ENCODE peak calls at places on chromosomes 5 and 9, in nine cellular contexts. One of them, this sample, is unnamed.
A peak's percentile ranks its signal among the peaks of the same experiment; 100 is the strongest.

GRCh38 chr9:86773437-86773836 is 173.9 kb downstream of the GAS1 start:
- DNase-seq in heart left ventricle: no peak
- DNase-seq in psoas muscle: no peak
- DNase-seq in mucosa of descending colon: no peak
- DNase-seq in heart right ventricle: no peak
- DNase-seq in left ventricle myocardium inferior: no peak
- DNase-seq in foreskin fibroblast: no peak
- DNase-seq in ovary: no peak
- DNase-seq in brain microvascular endothelial cell: no peak
- DNase-seq in this sample: no peak

GRCh38 chr5:139640432-139641115 is 7.6 kb upstream of the CXXC5 start:
- DNase-seq in heart left ventricle: peak; percentile 18
- DNase-seq in psoas muscle: peak; percentile 56
- DNase-seq in mucosa of descending colon: peak; percentile 50
- DNase-seq in heart right ventricle: no peak
- DNase-seq in left ventricle myocardium inferior: no peak
- DNase-seq in foreskin fibroblast: no peak
- DNase-seq in ovary: no peak
- DNase-seq in brain microvascular endothelial cell: no peak
- DNase-seq in this sample: no peak

GRCh38 chr9:108074900-108075299 is 585.3 kb upstream of the KLF4 start:
- DNase-seq in heart left ventricle: no peak
- DNase-seq in psoas muscle: no peak
- DNase-seq in mucosa of descending colon: no peak
- DNase-seq in heart right ventricle: no peak
- DNase-seq in left ventricle myocardium inferior: no peak
- DNase-seq in foreskin fibroblast: no peak
- DNase-seq in ovary: no peak
- DNase-seq in brain microvascular endothelial cell: no peak
- DNase-seq in this sample: no peak

GRCh38 chr9:127903557-127904475 is 4.4 kb upstream of the ST6GALNAC6 start:
- DNase-seq in heart left ventricle: peak; percentile 88
- DNase-seq in psoas muscle: peak; percentile 68
- DNase-seq in mucosa of descending colon: peak; percentile 96
- DNase-seq in heart right ventricle: peak; percentile 83
- DNase-seq in left ventricle myocardium inferior: peak; percentile 81
- DNase-seq in foreskin fibroblast: no peak
- DNase-seq in ovary: peak; percentile 71
- DNase-seq in brain microvascular endothelial cell: no peak
- DNase-seq in this sample: no peak

GRCh38 chr5:173549644-173550043 is 66.8 kb downstream of the BOD1 start:
- DNase-seq in heart left ventricle: no peak
- DNase-seq in psoas muscle: no peak
- DNase-seq in mucosa of descending colon: no peak
- DNase-seq in heart right ventricle: no peak
- DNase-seq in left ventricle myocardium inferior: no peak
- DNase-seq in foreskin fibroblast: no peak
- DNase-seq in ovary: no peak
- DNase-seq in brain microvascular endothelial cell: no peak
- DNase-seq in this sample: no peak

GRCh38 chr9:136326777-136327312 is 494 bp upstream of the GPSM1 start:
- DNase-seq in heart left ventricle: no peak
- DNase-seq in psoas muscle: no peak
- DNase-seq in mucosa of descending colon: no peak
- DNase-seq in heart right ventricle: no peak
- DNase-seq in left ventricle myocardium inferior: no peak
- DNase-seq in foreskin fibroblast: no peak
- DNase-seq in ovary: no peak
- DNase-seq in brain microvascular endothelial cell: no peak
- DNase-seq in this sample: no peak

GRCh38 chr9:110146371-110146770 is 61.6 kb downstream of the C9orf152 start:
- DNase-seq in heart left ventricle: no peak
- DNase-seq in psoas muscle: no peak
- DNase-seq in mucosa of descending colon: no peak
- DNase-seq in heart right ventricle: no peak
- DNase-seq in left ventricle myocardium inferior: no peak
- DNase-seq in foreskin fibroblast: peak; percentile 56
- DNase-seq in ovary: no peak
- DNase-seq in brain microvascular endothelial cell: no peak
- DNase-seq in this sample: no peak

GRCh38 chr9:131982683-131983239 is 96.9 kb downstream of the MED27 start:
- DNase-seq in heart left ventricle: no peak
- DNase-seq in psoas muscle: no peak
- DNase-seq in mucosa of descending colon: no peak
- DNase-seq in heart right ventricle: no peak
- DNase-seq in left ventricle myocardium inferior: no peak
- DNase-seq in foreskin fibroblast: no peak
- DNase-seq in ovary: no peak
- DNase-seq in brain microvascular endothelial cell: no peak
- DNase-seq in this sample: no peak

GRCh38 chr9:34559616-34560546 is 29.6 kb downstream of the CNTFR start:
- DNase-seq in heart left ventricle: peak; percentile 52
- DNase-seq in psoas muscle: peak; percentile 76
- DNase-seq in mucosa of descending colon: no peak
- DNase-seq in heart right ventricle: peak; percentile 61
- DNase-seq in left ventricle myocardium inferior: peak; percentile 48
- DNase-seq in foreskin fibroblast: peak; percentile 64
- DNase-seq in ovary: no peak
- DNase-seq in brain microvascular endothelial cell: peak; percentile 43
- DNase-seq in this sample: no peak

GRCh38 chr5:32276173-32276853 is 36.4 kb downstream of the MTMR12 start:
- DNase-seq in heart left ventricle: no peak
- DNase-seq in psoas muscle: no peak
- DNase-seq in mucosa of descending colon: no peak
- DNase-seq in heart right ventricle: no peak
- DNase-seq in left ventricle myocardium inferior: no peak
- DNase-seq in foreskin fibroblast: no peak
- DNase-seq in ovary: no peak
- DNase-seq in brain microvascular endothelial cell: no peak
- DNase-seq in this sample: no peak

GRCh38 chr9:136867917-136868316 is 1.8 kb upstream of the EDF1 start:
- DNase-seq in heart left ventricle: no peak
- DNase-seq in psoas muscle: no peak
- DNase-seq in mucosa of descending colon: no peak
- DNase-seq in heart right ventricle: no peak
- DNase-seq in left ventricle myocardium inferior: no peak
- DNase-seq in foreskin fibroblast: no peak
- DNase-seq in ovary: no peak
- DNase-seq in brain microvascular endothelial cell: no peak
- DNase-seq in this sample: no peak

GRCh38 chr5:37833990-37834389 is 5.9 kb downstream of the GDNF start:
- DNase-seq in heart left ventricle: no peak
- DNase-seq in psoas muscle: no peak
- DNase-seq in mucosa of descending colon: no peak
- DNase-seq in heart right ventricle: no peak
- DNase-seq in left ventricle myocardium inferior: no peak
- DNase-seq in foreskin fibroblast: no peak
- DNase-seq in ovary: no peak
- DNase-seq in brain microvascular endothelial cell: no peak
- DNase-seq in this sample: no peak

GRCh38 chr9:93052791-93053540 is 5.5 kb upstream of the SUSD3 start:
- DNase-seq in heart left ventricle: no peak
- DNase-seq in psoas muscle: no peak
- DNase-seq in mucosa of descending colon: peak; percentile 42
- DNase-seq in heart right ventricle: no peak
- DNase-seq in left ventricle myocardium inferior: no peak
- DNase-seq in foreskin fibroblast: no peak
- DNase-seq in ovary: peak; percentile 44
- DNase-seq in brain microvascular endothelial cell: no peak
- DNase-seq in this sample: no peak

DNA sequence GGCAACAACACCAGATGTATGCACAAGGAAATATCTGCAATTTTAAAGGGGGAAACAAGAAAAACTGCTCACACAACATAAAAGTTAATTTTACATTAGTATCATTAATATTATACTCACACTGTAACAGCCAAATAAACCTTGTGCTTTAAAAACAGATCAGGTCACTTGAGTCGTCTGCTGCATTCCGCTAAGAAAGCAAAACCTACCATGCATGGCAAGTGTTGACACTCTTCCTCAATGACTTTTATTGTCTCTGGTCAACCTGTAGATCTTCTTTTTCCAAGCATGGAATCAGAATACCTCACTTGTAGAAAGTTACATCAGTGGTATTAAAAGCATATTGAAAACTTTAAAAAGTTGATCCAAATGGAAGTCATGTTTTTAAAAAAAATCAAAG is 246.1 kb downstream of the BNC2 start:
- DNase-seq in heart left ventricle: no peak
- DNase-seq in psoas muscle: no peak
- DNase-seq in mucosa of descending colon: no peak
- DNase-seq in heart right ventricle: no peak
- DNase-seq in left ventricle myocardium inferior: no peak
- DNase-seq in foreskin fibroblast: no peak
- DNase-seq in ovary: no peak
- DNase-seq in brain microvascular endothelial cell: no peak
- DNase-seq in this sample: no peak
- H3K4me3 ChIP-seq in heart left ventricle: no peak overlapping the region
- H3K4me3 ChIP-seq in psoas muscle: no peak overlapping the region
- H3K4me3 ChIP-seq in mucosa of descending colon: no peak overlapping the region
- H3K4me3 ChIP-seq in heart right ventricle: no peak overlapping the region
- H3K4me3 ChIP-seq in left ventricle myocardium inferior: no peak overlapping the region
- H3K4me3 ChIP-seq in foreskin fibroblast: no peak overlapping the region
- H3K4me3 ChIP-seq in ovary: no peak overlapping the region
- H3K4me3 ChIP-seq in brain microvascular endothelial cell: no peak overlapping the region
- H3K4me3 ChIP-seq in this sample: no peak overlapping the region

GRCh38 chr5:38899936-38900335 is 54.1 kb downstream of the OSMR start:
- DNase-seq in heart left ventricle: no peak
- DNase-seq in psoas muscle: no peak
- DNase-seq in mucosa of descending colon: no peak
- DNase-seq in heart right ventricle: no peak
- DNase-seq in left ventricle myocardium inferior: no peak
- DNase-seq in foreskin fibroblast: no peak
- DNase-seq in ovary: no peak
- DNase-seq in brain microvascular endothelial cell: no peak
- DNase-seq in this sample: no peak
- TF ChIP-seq CTCF in heart left ventricle: no peak
- TF ChIP-seq CTCF in psoas muscle: no peak
- TF ChIP-seq CTCF in mucosa of descending colon: no peak
- TF ChIP-seq CTCF in heart right ventricle: no peak
- TF ChIP-seq CTCF in left ventricle myocardium inferior: no peak
- TF ChIP-seq CTCF in foreskin fibroblast: no peak
- TF ChIP-seq CTCF in ovary: no peak
- TF ChIP-seq CTCF in brain microvascular endothelial cell: no peak
- TF ChIP-seq CTCF in this sample: no peak

GRCh38 chr5:23450187-23450586 is 57.2 kb upstream of the PRDM9 start:
- DNase-seq in heart left ventricle: no peak
- DNase-seq in psoas muscle: no peak
- DNase-seq in mucosa of descending colon: no peak
- DNase-seq in heart right ventricle: no peak
- DNase-seq in left ventricle myocardium inferior: no peak
- DNase-seq in foreskin fibroblast: no peak
- DNase-seq in ovary: no peak
- DNase-seq in brain microvascular endothelial cell: no peak
- DNase-seq in this sample: no peak
- H3K4me3 ChIP-seq in heart left ventricle: no peak overlapping the region
- H3K4me3 ChIP-seq in psoas muscle: no peak overlapping the region
- H3K4me3 ChIP-seq in mucosa of descending colon: no peak overlapping the region
- H3K4me3 ChIP-seq in heart right ventricle: no peak overlapping the region
- H3K4me3 ChIP-seq in left ventricle myocardium inferior: peak overlapping the region; percentile 34
- H3K4me3 ChIP-seq in foreskin fibroblast: no peak overlapping the region
- H3K4me3 ChIP-seq in ovary: no peak overlapping the region
- H3K4me3 ChIP-seq in brain microvascular endothelial cell: no peak overlapping the region
- H3K4me3 ChIP-seq in this sample: no peak overlapping the region

DNA sequence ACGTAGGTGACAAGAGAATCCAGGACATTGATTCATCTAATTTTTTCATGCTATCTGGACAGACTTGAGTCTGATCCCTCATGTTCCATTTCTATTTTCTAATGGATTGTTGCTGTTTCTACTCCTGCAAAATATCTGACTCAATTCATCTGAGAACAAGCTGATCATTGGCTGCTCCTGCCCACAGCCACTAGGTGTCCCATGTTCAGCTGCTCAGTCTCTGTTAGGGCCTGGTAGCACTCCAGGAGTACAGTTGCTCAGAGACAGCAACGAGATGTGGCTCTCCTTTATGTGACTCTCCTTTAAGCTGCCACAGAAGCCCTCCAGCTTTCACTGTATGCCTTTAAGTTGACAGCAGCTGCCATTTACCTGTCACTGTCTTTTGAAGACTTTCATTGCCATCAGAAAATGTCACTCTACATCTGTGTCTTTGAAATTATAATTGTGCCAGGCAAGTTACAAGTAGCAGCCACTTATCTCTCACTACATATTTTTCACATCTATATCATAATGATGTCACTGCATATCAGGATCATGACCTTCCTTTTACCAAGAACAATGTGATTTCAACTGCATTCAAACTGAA is 1944.2 kb upstream of the NUDT12 start:
- DNase-seq in heart left ventricle: no peak
- DNase-seq in psoas muscle: no peak
- DNase-seq in mucosa of descending colon: no peak
- DNase-seq in heart right ventricle: no peak
- DNase-seq in left ventricle myocardium inferior: no peak
- DNase-seq in foreskin fibroblast: no peak
- DNase-seq in ovary: no peak
- DNase-seq in brain microvascular endothelial cell: peak; percentile 63
- DNase-seq in this sample: no peak
- TF ChIP-seq CTCF in heart left ventricle: peak; percentile 28
- TF ChIP-seq CTCF in psoas muscle: no peak
- TF ChIP-seq CTCF in mucosa of descending colon: no peak
- TF ChIP-seq CTCF in heart right ventricle: peak; percentile 7
- TF ChIP-seq CTCF in left ventricle myocardium inferior: no peak
- TF ChIP-seq CTCF in foreskin fibroblast: no peak
- TF ChIP-seq CTCF in ovary: no peak
- TF ChIP-seq CTCF in brain microvascular endothelial cell: peak; percentile 82
- TF ChIP-seq CTCF in this sample: peak; percentile 50

DNA sequence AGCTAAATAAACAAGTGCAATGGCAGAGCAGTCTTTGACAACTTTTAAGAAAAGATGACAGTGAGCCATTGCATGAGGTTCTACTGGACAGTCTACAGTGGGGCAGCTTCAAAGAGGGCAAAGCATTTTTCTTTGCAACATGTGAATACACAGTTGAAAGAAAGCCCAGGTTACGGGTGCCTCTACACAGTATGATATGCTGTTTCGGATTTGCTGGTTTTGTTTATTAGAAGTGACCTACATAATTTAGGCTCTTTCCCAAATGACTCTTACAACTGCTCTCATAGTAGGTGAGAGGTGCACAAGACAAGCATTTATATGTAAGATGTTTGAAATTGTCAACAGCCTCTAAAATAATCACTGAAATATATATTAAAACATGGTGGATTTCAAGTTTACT is 62.4 kb downstream of the MEF2C start:
- DNase-seq in heart left ventricle: no peak
- DNase-seq in psoas muscle: no peak
- DNase-seq in mucosa of descending colon: no peak
- DNase-seq in heart right ventricle: no peak
- DNase-seq in left ventricle myocardium inferior: no peak
- DNase-seq in foreskin fibroblast: no peak
- DNase-seq in ovary: no peak
- DNase-seq in brain microvascular endothelial cell: no peak
- DNase-seq in this sample: no peak
- H3K4me3 ChIP-seq in heart left ventricle: no peak overlapping the region
- H3K4me3 ChIP-seq in psoas muscle: peak overlapping the region; percentile 23
- H3K4me3 ChIP-seq in mucosa of descending colon: no peak overlapping the region
- H3K4me3 ChIP-seq in heart right ventricle: no peak overlapping the region
- H3K4me3 ChIP-seq in left ventricle myocardium inferior: no peak overlapping the region
- H3K4me3 ChIP-seq in foreskin fibroblast: no peak overlapping the region
- H3K4me3 ChIP-seq in ovary: no peak overlapping the region
- H3K4me3 ChIP-seq in brain microvascular endothelial cell: no peak overlapping the region
- H3K4me3 ChIP-seq in this sample: no peak overlapping the region

DNA sequence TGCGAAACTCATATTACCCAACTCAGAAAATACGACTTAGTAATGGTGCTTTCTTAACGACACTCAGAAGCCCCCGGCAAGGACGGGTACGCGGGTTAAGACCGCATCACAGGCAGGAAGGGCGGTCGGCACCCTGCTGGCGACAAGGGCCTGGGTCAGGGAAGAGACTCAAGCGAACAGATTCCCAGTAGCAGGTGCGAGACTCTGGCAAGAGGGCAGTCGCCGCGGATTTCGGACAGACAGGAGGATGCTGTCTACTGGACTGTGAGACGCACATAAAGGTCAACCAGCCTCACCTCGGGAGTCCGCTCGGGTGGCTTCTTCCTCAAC is 398 bp downstream of the RAPGEF6 start:
- DNase-seq in heart left ventricle: no peak
- DNase-seq in psoas muscle: peak; percentile 63
- DNase-seq in mucosa of descending colon: peak; percentile 84
- DNase-seq in heart right ventricle: peak; percentile 56
- DNase-seq in left ventricle myocardium inferior: peak; percentile 50
- DNase-seq in foreskin fibroblast: no peak
- DNase-seq in ovary: no peak
- DNase-seq in brain microvascular endothelial cell: peak; percentile 42
- DNase-seq in this sample: no peak
- TF ChIP-seq CTCF in heart left ventricle: no peak
- TF ChIP-seq CTCF in psoas muscle: peak; percentile 28
- TF ChIP-seq CTCF in mucosa of descending colon: no peak
- TF ChIP-seq CTCF in heart right ventricle: peak; percentile 34
- TF ChIP-seq CTCF in left ventricle myocardium inferior: peak; percentile 31
- TF ChIP-seq CTCF in foreskin fibroblast: no peak
- TF ChIP-seq CTCF in ovary: no peak
- TF ChIP-seq CTCF in brain microvascular endothelial cell: peak; percentile 24
- TF ChIP-seq CTCF in this sample: peak; percentile 21